ENCODE peak calls at places on chromosomes 3 and 15, in seven cellular contexts. J, P, S, M, H, W and E are unnamed samples.

GRCh38 chr15:54045397-54045796 is 67.2 kb downstream of the UNC13C start:
- DNase-seq in J (no peak), P (no peak), S (no peak), M (no peak), H (no peak), W (no peak), E (no peak)

GRCh38 chr15:51403072-51403878 is 61.8 kb downstream of the GLDN start:
- DNase-seq in J (no peak), P (peak), S (no peak), M (no peak), H (no peak), W (no peak), E (no peak)

GRCh38 chr15:72168131-72168825 is 29.3 kb downstream of the GRAMD2A start:
- DNase-seq in J (no peak), P (peak), S (no peak), M (peak), H (no peak), W (no peak), E (no peak)

GRCh38 chr3:115550285-115550741 is 73.0 kb upstream of the GAP43 start:
- DNase-seq in J (no peak), P (no peak), S (no peak), M (no peak), H (no peak), W (no peak), E (no peak)

GRCh38 chr15:100723323-100723801 is 121.0 kb downstream of the ASB7 start:
- DNase-seq in J (peak), P (no peak), S (no peak), M (no peak), H (no peak), W (no peak), E (no peak)

GRCh38 chr15:59105839-59106238 is 893 bp downstream of the CCNB2 start:
- DNase-seq in J (no peak), P (no peak), S (no peak), M (no peak), H (no peak), W (no peak), E (no peak)

GRCh38 chr3:142489572-142490323 is 41.9 kb upstream of the XRN1 start:
- DNase-seq in J (no peak), P (peak), S (no peak), M (no peak), H (no peak), W (no peak), E (no peak)

GRCh38 chr15:45143056-45143455 is 13.3 kb downstream of the DUOX1 start:
- DNase-seq in J (no peak), P (no peak), S (no peak), M (no peak), H (no peak), W (no peak), E (no peak)

GRCh38 chr3:115659253-115659652 is 35.9 kb downstream of the GAP43 start:
- DNase-seq in J (no peak), P (no peak), S (no peak), M (no peak), H (no peak), W (no peak), E (no peak)

GRCh38 chr3:3800685-3801509 is 1.7 kb downstream of the LRRN1 start:
- DNase-seq in J (peak), P (no peak), S (peak), M (peak), H (no peak), W (no peak), E (peak)

GRCh38 chr15:59169337-59169736 is 37.3 kb upstream of the LDHAL6B start:
- DNase-seq in J (no peak), P (peak), S (no peak), M (no peak), H (no peak), W (no peak), E (no peak)

GRCh38 chr3:192571197-192571791 is 156.0 kb downstream of the FGF12 start:
- DNase-seq in J (peak), P (peak), S (peak), M (peak), H (no peak), W (no peak), E (peak)

GRCh38 chr3:197718904-197719303 is 17.8 kb downstream of the RUBCN start:
- DNase-seq in J (no peak), P (peak), S (no peak), M (no peak), H (no peak), W (no peak), E (no peak)

GRCh38 chr15:30816430-30816829 is 87.3 kb upstream of the FAN1 start:
- DNase-seq in J (no peak), P (no peak), S (no peak), M (no peak), H (no peak), W (no peak), E (no peak)

GRCh38 chr3:151248772-151249366 is 29.5 kb downstream of the P2RY14 start:
- DNase-seq in J (no peak), P (no peak), S (no peak), M (no peak), H (no peak), W (no peak), E (no peak)

GRCh38 chr3:122318620-122319019 is 6.4 kb upstream of the CSTA start:
- DNase-seq in J (no peak), P (no peak), S (no peak), M (no peak), H (no peak), W (no peak), E (no peak)

GRCh38 chr3:111801697-111802655 is 57.1 kb upstream of the PHLDB2 start:
- DNase-seq in J (no peak), P (peak), S (peak), M (no peak), H (no peak), W (no peak), E (no peak)

GRCh38 chr15:56869573-56869972 is 48.9 kb upstream of the TCF12 start:
- DNase-seq in J (peak), P (no peak), S (peak), M (peak), H (no peak), W (no peak), E (peak)

GRCh38 chr3:78927787-78928186 is 840.0 kb downstream of the ROBO1 start:
- DNase-seq in J (no peak), P (no peak), S (no peak), M (no peak), H (no peak), W (no peak), E (no peak)

GRCh38 chr3:38579551-38580449 is 69.7 kb downstream of the SCN5A start:
- DNase-seq in J (peak), P (peak), S (no peak), M (peak), H (peak), W (peak), E (peak)

GRCh38 chr15:65385868-65386253 is 8.1 kb upstream of the IGDCC3 start:
- DNase-seq in J (no peak), P (no peak), S (peak), M (no peak), H (no peak), W (no peak), E (peak)

GRCh38 chr3:27220166-27220565 is 149.0 kb downstream of the NEK10 start:
- DNase-seq in J (no peak), P (no peak), S (no peak), M (no peak), H (no peak), W (no peak), E (no peak)

GRCh38 chr3:128083980-128084674 is 31.9 kb downstream of the SEC61A1 start:
- DNase-seq in J (no peak), P (peak), S (no peak), M (no peak), H (no peak), W (no peak), E (no peak)

GRCh38 chr3:52978109-52978754 is 67.6 kb downstream of the SFMBT1 start:
- DNase-seq in J (peak), P (no peak), S (no peak), M (no peak), H (no peak), W (no peak), E (peak)

GRCh38 chr3:139302084-139302800 is 41.6 kb upstream of the MRPS22 start:
- DNase-seq in J (no peak), P (peak), S (no peak), M (no peak), H (no peak), W (no peak), E (peak)

GRCh38 chr3:45975696-45976095 is 19.9 kb downstream of the FYCO1 start:
- DNase-seq in J (no peak), P (no peak), S (no peak), M (no peak), H (no peak), W (no peak), E (no peak)

GRCh38 chr3:152909180-152909883 is 74.4 kb downstream of the P2RY1 start:
- DNase-seq in J (no peak), P (peak), S (no peak), M (no peak), H (no peak), W (no peak), E (peak)

GRCh38 chr15:70014860-70015490 is 82.7 kb downstream of the TLE3 start:
- DNase-seq in J (no peak), P (no peak), S (no peak), M (peak), H (peak), W (peak), E (no peak)

GRCh38 chr15:85758655-85758978 is 36.1 kb downstream of the KLHL25 start:
- DNase-seq in J (no peak), P (no peak), S (no peak), M (no peak), H (no peak), W (no peak), E (no peak)

GRCh38 chr3:150775001-150775599 is 12.1 kb upstream of the SIAH2 start:
- DNase-seq in J (no peak), P (peak), S (no peak), M (no peak), H (no peak), W (no peak), E (no peak)

GRCh38 chr3:2544718-2545117 is 446.1 kb downstream of the CNTN4 start:
- DNase-seq in J (no peak), P (no peak), S (no peak), M (no peak), H (no peak), W (no peak), E (no peak)

GRCh38 chr3:12588674-12589054 is 31.8 kb downstream of the MKRN2 start:
- DNase-seq in J (peak), P (no peak), S (no peak), M (no peak), H (no peak), W (no peak), E (no peak)

GRCh38 chr15:38894260-38894948 is 329.8 kb upstream of the RASGRP1 start:
- DNase-seq in J (no peak), P (peak), S (no peak), M (no peak), H (no peak), W (no peak), E (no peak)

GRCh38 chr3:121411554-121411953 is 134.2 kb downstream of the POLQ start:
- DNase-seq in J (no peak), P (peak), S (no peak), M (no peak), H (no peak), W (no peak), E (no peak)

GRCh38 chr3:195543642-195544536 is 764 bp upstream of the PPP1R2 start:
- DNase-seq in J (no peak), P (no peak), S (peak), M (no peak), H (no peak), W (no peak), E (no peak)

GRCh38 chr15:48222627-48223026 is 16.5 kb downstream of the SLC12A1 start:
- DNase-seq in J (no peak), P (no peak), S (no peak), M (no peak), H (no peak), W (no peak), E (no peak)

GRCh38 chr3:32706348-32707025 is 21.5 kb downstream of the CNOT10 start:
- DNase-seq in J (no peak), P (peak), S (no peak), M (no peak), H (no peak), W (no peak), E (no peak)

GRCh38 chr3:73530030-73530411 is 94.7 kb downstream of the PDZRN3 start:
- DNase-seq in J (no peak), P (peak), S (no peak), M (no peak), H (no peak), W (no peak), E (no peak)

GRCh38 chr3:45513041-45513440 is 81.5 kb upstream of the LIMD1 start:
- DNase-seq in J (no peak), P (no peak), S (no peak), M (no peak), H (no peak), W (no peak), E (no peak)

GRCh38 chr15:29451201-29451781 is 181.7 kb upstream of the NSMCE3 start:
- DNase-seq in J (no peak), P (no peak), S (no peak), M (no peak), H (no peak), W (no peak), E (no peak)
- TF ChIP-seq CTCF in J (no peak), P (no peak), S (no peak), M (no peak), H (no peak), W (no peak), E (no peak)

DNA sequence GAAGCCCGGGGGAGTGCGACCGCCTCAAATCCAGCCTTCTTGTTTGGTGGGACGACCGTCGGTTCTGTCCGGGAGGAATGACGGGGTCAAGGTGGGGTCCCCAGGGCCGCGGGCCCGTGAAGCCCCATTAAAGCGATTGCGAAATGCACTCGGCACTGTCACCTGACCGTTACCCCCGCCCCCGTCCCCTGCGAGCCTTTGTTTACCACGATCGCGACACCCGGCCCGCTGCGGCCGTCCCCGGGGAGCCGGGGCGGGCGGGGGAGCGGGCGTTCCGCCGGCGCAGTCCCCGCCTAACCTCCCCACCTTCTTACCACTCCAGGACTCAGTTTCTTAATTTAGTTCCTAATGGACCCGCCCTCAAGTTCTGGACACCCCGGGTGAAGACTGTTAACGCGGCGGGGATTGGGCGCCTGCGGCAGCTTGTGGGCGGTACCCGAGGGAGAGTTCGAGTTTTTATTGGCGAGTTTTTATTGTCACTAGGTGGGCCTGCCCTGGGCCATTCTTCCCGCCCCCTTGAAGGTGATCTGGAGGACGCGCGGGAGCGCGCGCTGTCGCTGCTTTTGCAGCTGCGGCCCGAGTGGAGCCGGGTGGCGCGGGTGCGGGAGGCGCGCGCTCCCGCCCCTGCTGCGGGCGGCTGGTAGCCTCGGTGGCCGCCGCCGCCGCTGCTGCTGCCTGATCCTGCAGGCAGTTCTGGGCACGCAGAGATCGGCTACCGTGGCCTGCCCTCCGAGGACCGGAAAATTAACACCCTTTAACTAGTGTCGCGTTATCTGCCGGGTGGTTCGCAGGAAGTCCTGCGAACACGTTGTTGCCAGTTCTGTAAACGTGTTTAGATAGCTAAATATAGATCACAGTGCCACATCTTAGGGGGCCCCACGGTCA is 1.0 kb downstream of the KLHL24 start:
- DNase-seq in J (peak), P (peak), S (peak), M (peak), H (peak), W (peak), E (peak)
- TF ChIP-seq POLR2A in J (peak), P (no peak), S (no peak), M (no peak), H (peak), W (peak), E (peak)

DNA sequence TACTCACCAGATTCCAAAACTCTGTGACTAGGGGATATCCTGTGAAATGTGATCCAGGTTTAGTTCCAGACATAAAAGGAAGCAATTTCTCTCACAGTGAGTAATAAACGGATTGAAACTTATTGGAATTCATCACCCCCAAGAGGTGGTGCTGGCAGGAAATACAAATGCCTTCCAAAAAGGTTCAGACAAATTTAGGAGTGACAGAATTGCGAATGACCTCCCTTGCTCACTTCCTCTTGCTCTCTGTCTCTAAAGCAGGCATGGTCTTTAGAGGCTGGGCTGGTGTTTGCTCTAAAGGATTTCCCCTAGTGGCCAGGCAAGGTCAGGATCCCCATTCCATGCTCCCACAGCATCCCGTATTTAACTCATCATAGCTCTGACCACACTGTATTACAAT is 449.4 kb upstream of the PPP2R3A start:
- DNase-seq in J (no peak), P (peak), S (no peak), M (no peak), H (no peak), W (no peak), E (no peak)
- TF ChIP-seq CTCF in J (no peak), P (peak), S (no peak), M (no peak), H (no peak), W (no peak), E (peak)

GRCh38 chr3:9754678-9755077 is 4.9 kb downstream of the OGG1 start:
- DNase-seq in J (no peak), P (no peak), S (no peak), M (no peak), H (no peak), W (no peak), E (no peak)
- TF ChIP-seq POLR2A in J (no peak), P (no peak), S (no peak), M (no peak), H (no peak), W (no peak), E (no peak)

DNA sequence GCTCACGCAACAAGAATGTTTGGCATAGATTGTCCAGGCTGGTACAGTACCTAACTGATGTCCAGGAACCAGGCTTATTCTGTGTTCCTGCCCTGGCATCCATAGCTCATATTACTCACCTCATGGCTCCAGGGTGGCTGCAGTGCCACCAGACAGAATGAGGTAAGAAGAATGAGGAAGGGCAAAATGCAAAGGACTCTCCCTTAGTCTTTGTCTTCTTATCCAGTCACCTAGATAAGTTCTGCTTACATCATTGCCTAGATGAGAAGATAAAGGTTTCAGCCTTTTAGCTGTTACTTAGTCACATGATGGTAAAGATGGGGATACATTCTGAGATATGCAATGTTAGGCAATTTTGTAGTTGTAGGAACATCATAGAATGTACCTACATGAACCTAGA is 45.8 kb downstream of the CHP1 start:
- DNase-seq in J (no peak), P (no peak), S (no peak), M (no peak), H (no peak), W (no peak), E (no peak)
- TF ChIP-seq CTCF in J (no peak), P (no peak), S (no peak), M (no peak), H (no peak), W (no peak), E (no peak)